ENCODE peak calls at places on chromosome 9, in nine cellular contexts. I, N, V, S, R, Q, F, U and A are unnamed samples.

GRCh38 chr9:10232352-10232930 is 380.4 kb downstream of the PTPRD start:
- DNase-seq in I (no peak), N (no peak), V (peak; percentile 18), S (no peak), R (no peak), Q (peak; percentile 1), F (no peak), U (no peak), A (no peak)

GRCh38 chr9:93674580-93675335 is 98.4 kb downstream of the PHF2 start:
- DNase-seq in I (no peak), N (peak; percentile 39), V (no peak), S (peak; percentile 37), R (peak; percentile 1), Q (no peak), F (peak; percentile 38), U (peak; percentile 17), A (no peak)

GRCh38 chr9:36346578-36346977 is 53.5 kb downstream of the RNF38 start:
- DNase-seq in I (no peak), N (no peak), V (no peak), S (no peak), R (no peak), Q (no peak), F (no peak), U (no peak), A (no peak)

GRCh38 chr9:133740891-133741290 is 2.7 kb upstream of the SARDH start:
- DNase-seq in I (no peak), N (no peak), V (no peak), S (no peak), R (no peak), Q (no peak), F (no peak), U (no peak), A (no peak)

GRCh38 chr9:108039012-108039411 is 549.4 kb upstream of the KLF4 start:
- DNase-seq in I (no peak), N (no peak), V (no peak), S (no peak), R (no peak), Q (no peak), F (no peak), U (no peak), A (no peak)

GRCh38 chr9:121463026-121463827 is 36.4 kb downstream of the GGTA1 start:
- DNase-seq in I (peak; percentile 46), N (peak; percentile 61), V (peak; percentile 71), S (peak; percentile 87), R (peak; percentile 10), Q (peak; percentile 35), F (peak; percentile 77), U (peak; percentile 40), A (peak; percentile 59)

GRCh38 chr9:115520626-115521025 is 402.7 kb upstream of the TNC start:
- DNase-seq in I (no peak), N (no peak), V (no peak), S (no peak), R (no peak), Q (no peak), F (no peak), U (no peak), A (no peak)

GRCh38 chr9:94919376-94920098 is 193.0 kb downstream of the AOPEP start:
- DNase-seq in I (peak; percentile 34), N (peak; percentile 57), V (no peak), S (no peak), R (no peak), Q (peak; percentile 61), F (no peak), U (no peak), A (peak; percentile 53)

GRCh38 chr9:21688108-21689102 is 114.0 kb upstream of the MTAP start:
- DNase-seq in I (peak; percentile 27), N (no peak), V (no peak), S (no peak), R (no peak), Q (peak; percentile 93), F (peak; percentile 49), U (no peak), A (no peak)

GRCh38 chr9:16181539-16181938 is 628.7 kb downstream of the CCDC171 start:
- DNase-seq in I (no peak), N (no peak), V (no peak), S (no peak), R (no peak), Q (no peak), F (no peak), U (no peak), A (no peak)

GRCh38 chr9:87336407-87336806 is 161.3 kb upstream of the DAPK1 start:
- DNase-seq in I (no peak), N (no peak), V (peak; percentile 89), S (no peak), R (no peak), Q (peak; percentile 69), F (no peak), U (no peak), A (no peak)

GRCh38 chr9:24391095-24391494 is 154.6 kb downstream of the IZUMO3 start:
- DNase-seq in I (no peak), N (no peak), V (no peak), S (no peak), R (no peak), Q (no peak), F (no peak), U (no peak), A (no peak)

GRCh38 chr9:125269014-125269397 is 7.4 kb downstream of the GAPVD1 start:
- DNase-seq in I (no peak), N (no peak), V (no peak), S (no peak), R (no peak), Q (no peak), F (no peak), U (no peak), A (no peak)

DNA sequence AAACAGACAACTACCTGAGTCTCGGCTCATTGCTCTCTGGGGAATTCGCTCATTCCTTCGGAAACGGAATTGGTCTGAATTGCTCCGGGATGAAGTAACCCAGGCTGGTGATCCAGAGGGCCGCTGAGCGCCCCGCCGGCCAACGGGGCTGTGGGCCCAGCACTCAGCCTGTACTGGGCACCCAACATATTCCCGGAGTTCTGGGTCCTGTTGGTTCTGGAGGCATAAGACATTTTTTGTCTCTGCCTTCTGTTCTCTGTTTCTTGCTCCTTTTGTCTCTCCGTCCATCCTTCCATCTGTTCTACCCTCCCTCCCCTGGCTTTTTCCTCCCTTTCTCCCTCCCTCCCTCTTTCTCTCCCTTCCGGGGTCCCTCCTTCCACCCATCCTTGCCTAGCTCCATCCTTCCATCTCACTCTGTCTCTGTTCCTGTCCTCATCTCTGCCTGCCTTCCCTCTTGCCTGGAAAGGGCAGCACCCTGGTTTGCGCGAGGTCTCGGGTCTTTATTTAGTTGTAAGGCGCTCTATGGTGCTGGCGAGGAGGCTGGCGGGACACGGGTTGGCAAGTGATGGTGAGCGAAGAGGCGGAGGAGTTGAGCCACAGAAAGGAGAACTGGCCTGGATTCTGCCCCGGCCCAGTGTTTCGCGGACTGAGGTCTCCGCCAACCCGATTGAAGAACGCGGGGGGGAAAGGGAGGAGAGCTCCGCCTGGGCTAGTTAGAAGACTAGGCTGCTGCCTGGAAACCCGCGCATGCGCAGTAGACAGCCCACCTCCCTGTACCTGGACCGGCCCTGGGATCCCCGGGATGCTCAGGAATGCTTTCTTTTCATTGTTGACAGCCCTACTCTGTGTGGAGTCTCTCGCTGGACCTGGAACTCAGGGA is 1468.0 kb downstream of the FOXD4L5 start:
- DNase-seq in I (peak; percentile 60), N (peak; percentile 95), V (peak; percentile 52), S (peak; percentile 98), R (no peak), Q (peak; percentile 92), F (peak; percentile 90), U (peak; percentile 78), A (peak; percentile 83)
- H3K9me3 ChIP-seq in I (no peaks in the 10 kb centered on the region), N (no peaks in the 10 kb centered on the region), V (peaks cover 7% of the 10 kb centered on the region), S (peaks cover 11% of the 10 kb centered on the region), R (peaks cover 7% of the 10 kb centered on the region), Q (no peaks in the 10 kb centered on the region), F (peaks cover 4% of the 10 kb centered on the region), U (peaks cover 53% of the 10 kb centered on the region), A (peaks cover 14% of the 10 kb centered on the region)

GRCh38 chr9:71145179-71145578 is 23.8 kb upstream of the TRPM3 start:
- DNase-seq in I (no peak), N (no peak), V (peak; percentile 12), S (no peak), R (no peak), Q (no peak), F (no peak), U (no peak), A (no peak)
- H3K4me1 ChIP-seq in I (no peaks in the 10 kb centered on the region), N (no peaks in the 10 kb centered on the region), V (no peaks in the 10 kb centered on the region), S (no peaks in the 10 kb centered on the region), R (no peaks in the 10 kb centered on the region), Q (no peaks in the 10 kb centered on the region), F (peaks cover 2% of the 10 kb centered on the region), U (no peaks in the 10 kb centered on the region), A (peaks cover 5% of the 10 kb centered on the region)

GRCh38 chr9:98768344-98768743 is 28.0 kb downstream of the ANKS6 start:
- DNase-seq in I (no peak), N (no peak), V (no peak), S (peak; percentile 23), R (no peak), Q (no peak), F (no peak), U (no peak), A (no peak)

GRCh38 chr9:98770717-98771116 is 25.6 kb downstream of the ANKS6 start:
- DNase-seq in I (no peak), N (no peak), V (no peak), S (no peak), R (no peak), Q (no peak), F (no peak), U (no peak), A (no peak)

GRCh38 chr9:98772364-98773155 is 23.8 kb downstream of the ANKS6 start:
- DNase-seq in I (no peak), N (no peak), V (no peak), S (peak; percentile 8), R (no peak), Q (no peak), F (no peak), U (no peak), A (no peak)

GRCh38 chr9:98773721-98774120 is 22.6 kb downstream of the ANKS6 start:
- DNase-seq in I (no peak), N (no peak), V (no peak), S (no peak), R (no peak), Q (no peak), F (no peak), U (no peak), A (no peak)

DNA sequence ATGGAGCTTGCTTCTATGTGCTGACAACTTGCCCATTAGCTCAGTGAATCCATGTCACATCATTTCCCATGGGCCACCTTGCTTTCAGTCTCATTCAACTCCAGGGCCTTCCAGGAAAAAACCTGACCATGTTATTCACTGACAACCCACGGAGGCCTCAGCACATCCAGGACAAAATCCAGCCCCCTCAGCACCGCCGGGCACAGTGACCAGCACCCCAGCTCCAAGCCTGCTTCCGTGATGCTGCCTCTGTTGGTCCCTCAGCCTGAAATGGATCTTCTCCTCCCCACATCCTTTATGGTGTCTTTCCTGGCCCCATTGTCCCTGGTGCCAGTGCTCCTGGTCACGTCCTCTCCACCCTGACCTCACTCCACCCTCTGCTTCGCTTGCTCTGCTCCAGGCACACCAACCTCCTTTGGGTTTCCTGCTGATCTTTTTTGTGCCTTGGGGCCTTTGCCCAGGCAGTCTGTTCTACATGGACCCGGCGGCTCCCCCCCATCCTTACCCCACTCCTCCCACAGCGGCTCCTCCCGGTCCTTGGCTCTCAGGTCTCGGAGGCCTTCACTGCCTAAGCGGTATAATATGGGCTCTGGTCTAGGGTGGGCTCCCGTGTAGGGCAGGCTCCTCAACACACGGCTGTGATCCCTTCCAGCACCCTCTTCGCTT is 25.0 kb downstream of the ANKS6 start:
- DNase-seq in I (no peak), N (no peak), V (no peak), S (no peak), R (no peak), Q (no peak), F (no peak), U (no peak), A (no peak)
- H3K36me3 ChIP-seq in I (peaks cover 73% of the 10 kb centered on the region), N (peaks cover 64% of the 10 kb centered on the region), V (no peaks in the 10 kb centered on the region), S (peaks cover 23% of the 10 kb centered on the region), R (no peaks in the 10 kb centered on the region), Q (peaks cover 22% of the 10 kb centered on the region), F (peaks cover 3% of the 10 kb centered on the region), U (peaks cover 5% of the 10 kb centered on the region), A (no peaks in the 10 kb centered on the region)

GRCh38 chr9:96189995-96190394 is 112.0 kb downstream of the HSD17B3 start:
- DNase-seq in I (no peak), N (no peak), V (no peak), S (no peak), R (no peak), Q (no peak), F (no peak), U (no peak), A (no peak)
- H3K9me3 ChIP-seq in I (peaks cover 5% of the 10 kb centered on the region), N (peaks cover 15% of the 10 kb centered on the region), V (peaks cover 8% of the 10 kb centered on the region), S (peaks cover 18% of the 10 kb centered on the region), R (peaks cover 2% of the 10 kb centered on the region), Q (no peaks in the 10 kb centered on the region), F (peaks cover 5% of the 10 kb centered on the region), U (peaks cover 17% of the 10 kb centered on the region), A (no peaks in the 10 kb centered on the region)